ENCODE peak calls at places on chromosomes 2 and 18, in seven cellular contexts. X is H4; G is stimulated activated CD8-positive, alpha-beta memory T cell treated with anti-CD3 and anti-CD28 coated beads, Interleukin-15, amount 100 ng/mL, for 24 hours; C is cardiac septum; I is fibroblast of the conjunctiva; H is left lobe of liver; A is IMR-90. N is an unnamed sample.
A peak's percentile ranks its signal among the peaks of the same experiment; 100 is the strongest.

GRCh38 chr18:66894851-66895250 is 291.0 kb upstream of the CDH19 start:
- DNase-seq in X (no peak), G (no peak), C (no peak), I (no peak), H (no peak), A (no peak), N (no peak)

GRCh38 chr2:238462782-238463396 is 36.2 kb downstream of the ASB1 start:
- DNase-seq in X (peak; percentile 37), G (no peak), C (no peak), I (peak; percentile 36), H (no peak), A (peak; percentile 58), N (no peak)

GRCh38 chr2:62577994-62578836 is 72.2 kb upstream of the TMEM17 start:
- DNase-seq in X (peak; percentile 12), G (no peak), C (no peak), I (peak; percentile 80), H (no peak), A (peak; percentile 92), N (no peak)

GRCh38 chr2:130756041-130756720 is 841 bp downstream of the AMER3 start:
- DNase-seq in X (no peak), G (no peak), C (peak; percentile 43), I (no peak), H (no peak), A (no peak), N (no peak)

GRCh38 chr2:16051046-16051489 is 110.7 kb downstream of the MYCN start:
- DNase-seq in X (no peak), G (no peak), C (no peak), I (no peak), H (no peak), A (no peak), N (no peak)

GRCh38 chr2:63893163-63893562 is 51.5 kb downstream of the UGP2 start:
- DNase-seq in X (no peak), G (no peak), C (no peak), I (no peak), H (no peak), A (peak; percentile 15), N (no peak)

GRCh38 chr18:31427010-31427409 is 20.5 kb upstream of the DSG3 start:
- DNase-seq in X (no peak), G (no peak), C (no peak), I (no peak), H (no peak), A (no peak), N (no peak)

GRCh38 chr2:191295088-191295487 is 49.9 kb downstream of the MYO1B start:
- DNase-seq in X (no peak), G (no peak), C (no peak), I (no peak), H (no peak), A (no peak), N (no peak)

GRCh38 chr2:107808986-107809385 is 17.7 kb upstream of the RGPD4 start:
- DNase-seq in X (peak; percentile 51), G (no peak), C (no peak), I (no peak), H (no peak), A (no peak), N (no peak)

GRCh38 chr2:100924520-100925451 is 77.3 kb upstream of the RPL31 start:
- DNase-seq in X (no peak), G (no peak), C (no peak), I (no peak), H (no peak), A (peak; percentile 85), N (no peak)

GRCh38 chr2:145835665-145836064 is 1315.7 kb upstream of the ZEB2 start:
- DNase-seq in X (no peak), G (no peak), C (no peak), I (no peak), H (no peak), A (no peak), N (no peak)

GRCh38 chr2:60100034-60100433 is 453.4 kb downstream of the BCL11A start:
- DNase-seq in X (no peak), G (no peak), C (no peak), I (no peak), H (no peak), A (no peak), N (no peak)

GRCh38 chr2:147198651-147199171 is 646.1 kb upstream of the ACVR2A start:
- DNase-seq in X (no peak), G (no peak), C (no peak), I (no peak), H (no peak), A (no peak), N (no peak)

GRCh38 chr2:221124542-221125235 is 447.4 kb downstream of the EPHA4 start:
- DNase-seq in X (peak; percentile 79), G (no peak), C (no peak), I (no peak), H (no peak), A (no peak), N (no peak)

GRCh38 chr2:188813315-188813714 is 160.9 kb upstream of the COL3A1 start:
- DNase-seq in X (no peak), G (no peak), C (no peak), I (no peak), H (no peak), A (peak; percentile 82), N (no peak)

GRCh38 chr2:54708584-54709340 is 14.7 kb upstream of the EML6 start:
- DNase-seq in X (no peak), G (no peak), C (no peak), I (no peak), H (peak; percentile 69), A (no peak), N (no peak)

GRCh38 chr18:62898359-62898758 is 183.0 kb downstream of the PHLPP1 start:
- DNase-seq in X (no peak), G (no peak), C (no peak), I (no peak), H (no peak), A (no peak), N (no peak)

GRCh38 chr2:143955416-143956075 is 564.4 kb downstream of the ZEB2 start:
- DNase-seq in X (peak; percentile 20), G (no peak), C (no peak), I (peak; percentile 73), H (no peak), A (peak; percentile 78), N (no peak)

GRCh38 chr2:175431054-175431780 is 249.7 kb upstream of the ATP5MC3 start:
- DNase-seq in X (no peak), G (no peak), C (no peak), I (no peak), H (no peak), A (no peak), N (no peak)

GRCh38 chr2:55054076-55054475 is 3.8 kb upstream of the RTN4 start:
- DNase-seq in X (no peak), G (no peak), C (no peak), I (no peak), H (no peak), A (no peak), N (no peak)

GRCh38 chr2:158413581-158413980 is 43.0 kb downstream of the CCDC148 start:
- DNase-seq in X (no peak), G (no peak), C (no peak), I (peak; percentile 6), H (no peak), A (peak; percentile 14), N (no peak)

GRCh38 chr2:27723372-27724144 is 48.0 kb upstream of the MRPL33 start:
- DNase-seq in X (peak; percentile 50), G (no peak), C (no peak), I (peak; percentile 68), H (peak; percentile 65), A (peak; percentile 75), N (no peak)

GRCh38 chr2:198309673-198310280 is 505.4 kb downstream of the PLCL1 start:
- DNase-seq in X (peak; percentile 29), G (peak; percentile 13), C (no peak), I (peak; percentile 14), H (no peak), A (peak; percentile 38), N (no peak)

GRCh38 chr18:55541571-55541970 is 46.4 kb downstream of the TCF4 start:
- DNase-seq in X (no peak), G (no peak), C (no peak), I (no peak), H (no peak), A (no peak), N (no peak)

GRCh38 chr2:108325756-108326155 is 37.1 kb downstream of the SULT1C2 start:
- DNase-seq in X (no peak), G (no peak), C (no peak), I (no peak), H (no peak), A (peak; percentile 44), N (no peak)

GRCh38 chr2:199484927-199485326 is 27.2 kb upstream of the SATB2 start:
- DNase-seq in X (peak; percentile 29), G (no peak), C (no peak), I (no peak), H (no peak), A (no peak), N (no peak)

GRCh38 chr2:101305492-101306123 is 2.9 kb downstream of the RNF149 start:
- DNase-seq in X (no peak), G (no peak), C (no peak), I (peak; percentile 26), H (no peak), A (peak; percentile 74), N (no peak)

GRCh38 chr2:72084584-72084976 is 63.1 kb downstream of the CYP26B1 start:
- DNase-seq in X (no peak), G (no peak), C (no peak), I (no peak), H (no peak), A (no peak), N (no peak)

GRCh38 chr18:35051978-35052377 is 10.8 kb downstream of the MAPRE2 start:
- DNase-seq in X (no peak), G (no peak), C (no peak), I (no peak), H (no peak), A (no peak), N (no peak)

GRCh38 chr2:221943078-221943810 is 355.6 kb downstream of the PAX3 start:
- DNase-seq in X (peak; percentile 59), G (no peak), C (no peak), I (peak; percentile 48), H (no peak), A (peak; percentile 1), N (no peak)

GRCh38 chr2:134244091-134244490 is 9.8 kb upstream of the MGAT5 start:
- DNase-seq in X (no peak), G (no peak), C (no peak), I (no peak), H (no peak), A (peak; percentile 65), N (no peak)